ENCODE peak calls at places on chromosomes 6 and 20, in nine cellular contexts. C is lung; G is PC-3; J is mesothelial cell of epicardium; U is Peyer's patch; H is GM12865; V is neural crest cell; R is fibroblast of mammary gland; F is CD4-positive, alpha-beta T cell. E is an unnamed sample.

GRCh38 chr20:62141397-62142251 is 1.6 kb downstream of the PSMA7 start:
- DNase-seq in G (peak; percentile 41), H (peak; percentile 25), C (no peak), R (peak; percentile 54), V (no peak), F (no peak), U (no peak), J (no peak), E (no peak)

GRCh38 chr6:158605266-158605878 is 39.2 kb downstream of the DYNLT1 start:
- DNase-seq in J (peak; percentile 68), G (peak; percentile 70), F (peak; percentile 36), U (peak; percentile 60), R (peak; percentile 82), H (peak; percentile 68), V (peak; percentile 72), C (peak; percentile 50), E (no peak)

GRCh38 chr6:84508981-84509380 is 255.4 kb downstream of the TBX18 start:
- DNase-seq in H (no peak), F (no peak), G (no peak), U (no peak), C (no peak), R (peak; percentile 29), J (no peak), V (no peak), E (no peak)

GRCh38 chr20:44066645-44067606 is 120.1 kb downstream of the JPH2 start:
- DNase-seq in U (no peak), H (no peak), C (no peak), F (no peak), G (no peak), V (no peak), R (no peak), J (no peak), E (no peak)

GRCh38 chr6:71855406-71855805 is 30.9 kb upstream of the RIMS1 start:
- DNase-seq in V (no peak), C (no peak), F (no peak), J (no peak), G (peak; percentile 10), R (no peak), H (peak; percentile 48), U (no peak), E (no peak)

GRCh38 chr20:45779011-45779915 is 12.4 kb downstream of the WFDC3 start:
- DNase-seq in V (no peak), H (no peak), U (peak; percentile 28), R (peak; percentile 99), G (peak; percentile 99), J (no peak), C (peak; percentile 90), F (no peak), E (no peak)

GRCh38 chr20:63767456-63767855 is 27.9 kb downstream of the SLC2A4RG start:
- DNase-seq in H (no peak), J (no peak), C (no peak), U (no peak), F (no peak), V (no peak), R (no peak), G (no peak), E (no peak)

GRCh38 chr6:136284909-136285308 is 4.7 kb downstream of the BCLAF1 start:
- DNase-seq in H (no peak), J (no peak), V (no peak), R (peak; percentile 64), U (no peak), G (peak; percentile 30), C (no peak), F (no peak), E (no peak)

GRCh38 chr6:18215436-18215835 is 48.9 kb downstream of the DEK start:
- DNase-seq in R (no peak), V (no peak), U (no peak), G (no peak), F (no peak), J (no peak), C (no peak), H (no peak), E (no peak)

GRCh38 chr6:40442591-40442990 is 144.6 kb downstream of the LRFN2 start:
- DNase-seq in U (no peak), J (no peak), G (no peak), R (no peak), H (no peak), V (no peak), C (no peak), F (no peak), E (no peak)

GRCh38 chr6:167898673-167899311 is 72.1 kb downstream of the AFDN start:
- DNase-seq in V (no peak), F (no peak), C (no peak), G (peak; percentile 59), H (peak; percentile 28), J (no peak), R (peak; percentile 66), U (no peak), E (no peak)

DNA sequence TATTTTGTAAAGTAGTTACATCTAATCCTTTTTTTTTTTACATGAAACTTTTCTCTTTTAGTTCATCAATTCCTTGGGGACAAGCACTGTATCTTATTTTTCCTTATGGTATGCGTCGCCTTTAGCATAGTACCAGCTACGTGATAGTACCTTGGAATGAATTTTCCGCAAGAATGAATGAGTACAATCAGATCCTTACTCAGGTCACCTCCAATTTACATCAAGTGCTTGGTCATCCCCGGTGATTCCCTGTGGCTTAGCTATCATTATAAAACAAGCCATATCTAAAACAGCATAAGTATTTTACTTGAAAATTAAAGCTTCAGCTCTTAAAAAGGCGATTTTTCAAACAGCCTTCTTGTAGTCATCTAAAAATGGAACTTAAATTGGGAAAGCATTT is 680.4 kb upstream of the MAP3K7 start:
- DNase-seq in U (no peak), H (no peak), F (no peak), J (no peak), R (no peak), G (no peak), V (no peak), C (no peak), E (no peak)
- TF ChIP-seq CTCF in U (no peak), H (no peak), F (no peak), J (no peak), R (no peak), G (no peak), V (no peak), C (no peak), E (no peak)

GRCh38 chr20:17568972-17569471 is 853 bp upstream of the DSTN start:
- DNase-seq in G (peak; percentile 98), H (no peak), F (no peak), R (peak; percentile 97), V (peak; percentile 23), C (peak; percentile 89), U (peak; percentile 31), J (peak; percentile 86), E (no peak)

GRCh38 chr20:17569616-17570346 is at the start of gene DSTN:
- DNase-seq in G (peak; percentile 98), V (peak; percentile 78), F (peak; percentile 75), C (peak; percentile 93), R (peak; percentile 90), U (peak; percentile 79), J (peak; percentile 96), H (peak; percentile 89), E (peak; percentile 88)

GRCh38 chr20:17571967-17572638 is 2.2 kb downstream of the DSTN start:
- DNase-seq in H (no peak), U (no peak), J (no peak), F (no peak), C (no peak), G (peak; percentile 36), V (no peak), R (no peak), E (no peak)

GRCh38 chr20:17571153-17571527 is 1.3 kb downstream of the DSTN start:
- DNase-seq in G (no peak), U (no peak), J (no peak), R (no peak), C (no peak), V (no peak), F (no peak), H (peak; percentile 41), E (no peak)

DNA sequence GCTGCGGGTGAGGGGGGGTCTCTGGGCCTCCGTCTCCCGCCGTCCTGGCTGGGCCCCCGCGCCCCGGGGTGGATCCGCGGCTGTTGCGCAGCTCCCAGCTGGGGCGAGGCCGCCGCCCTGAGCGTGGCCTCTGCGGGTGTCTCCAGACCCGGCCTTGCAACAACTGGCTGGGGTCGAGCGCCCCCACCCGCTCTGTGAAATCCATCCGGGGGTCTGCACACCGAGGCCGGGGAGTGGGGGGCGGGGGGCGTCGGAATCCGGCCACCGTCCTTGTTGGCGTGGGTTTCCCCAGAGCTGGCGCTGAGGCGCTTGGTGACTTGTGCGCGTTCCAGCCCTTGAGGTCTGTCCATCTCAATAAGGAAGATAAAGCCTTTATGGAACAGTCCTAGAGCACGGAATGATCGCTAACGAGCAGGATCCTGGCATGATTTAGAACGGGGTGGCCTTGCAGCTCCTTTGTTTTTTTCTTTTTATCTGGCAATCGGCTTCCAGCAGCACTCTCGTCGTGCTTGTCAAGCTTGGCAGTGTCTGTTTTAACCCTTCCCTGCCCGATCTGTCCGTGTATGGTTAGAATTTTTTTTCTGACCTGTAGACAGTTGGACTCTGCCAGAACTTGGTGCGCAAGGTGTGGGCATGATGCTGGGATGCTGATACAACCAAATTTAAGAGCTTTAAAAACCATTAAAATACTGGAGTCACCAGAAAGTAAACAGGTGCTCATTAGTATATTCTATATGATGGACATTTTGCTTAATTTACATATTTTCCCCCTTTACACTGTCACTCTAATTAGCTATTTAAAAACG is 675 bp downstream of the DSTN start:
- DNase-seq in R (peak; percentile 41), C (peak; percentile 46), U (peak; percentile 34), V (peak; percentile 49), J (no peak), F (no peak), H (peak; percentile 22), G (peak; percentile 49), E (no peak)
- TF ChIP-seq CTCF in R (no peak), C (no peak), U (no peak), V (no peak), J (no peak), F (no peak), H (no peak), G (peak; percentile 32), E (no peak)

GRCh38 chr20:35956616-35957015 is 2.3 kb upstream of the SCAND1 start:
- DNase-seq in H (no peak), R (no peak), G (peak; percentile 6), F (no peak), U (no peak), V (no peak), J (no peak), C (no peak), E (no peak)
- TF ChIP-seq CTCF in H (no peak), R (no peak), G (no peak), F (no peak), U (no peak), V (no peak), J (no peak), C (no peak), E (no peak)

GRCh38 chr6:3159805-3160781 is 2.7 kb upstream of the TUBB2A start:
- DNase-seq in V (no peak), R (peak; percentile 32), J (no peak), G (peak; percentile 49), C (no peak), F (peak; percentile 53), U (peak; percentile 31), H (peak; percentile 60), E (no peak)

GRCh38 chr6:3164388-3164787 is 7.0 kb upstream of the TUBB2A start:
- DNase-seq in R (no peak), J (no peak), C (no peak), F (no peak), H (no peak), V (no peak), U (no peak), G (no peak), E (no peak)

GRCh38 chr6:3162565-3163247 is 5.4 kb upstream of the TUBB2A start:
- DNase-seq in J (peak; percentile 75), C (peak; percentile 61), F (peak; percentile 22), R (peak; percentile 69), U (peak; percentile 65), H (peak; percentile 81), G (peak; percentile 78), V (peak; percentile 65), E (peak; percentile 70)

GRCh38 chr6:3163248-3163594 is 5.9 kb upstream of the TUBB2A start:
- DNase-seq in R (no peak), V (no peak), U (no peak), F (no peak), J (no peak), G (no peak), H (no peak), C (no peak), E (no peak)

GRCh38 chr6:3162067-3162497 is 4.7 kb upstream of the TUBB2A start:
- DNase-seq in U (no peak), G (peak; percentile 14), C (no peak), F (no peak), J (no peak), H (peak; percentile 36), V (no peak), R (peak; percentile 30), E (no peak)
- TF ChIP-seq CTCF in U (no peak), G (no peak), C (no peak), F (no peak), J (no peak), H (no peak), V (no peak), R (no peak), E (no peak)